ENCODE peak calls at places on chromosome 1, in eight cellular contexts. One of them, this sample, is unnamed.

GRCh38 chr1:52662645-52663313 is 29.8 kb downstream of the SHISAL2A start:
- DNase-seq in A673: peak; percentile 64
- DNase-seq in aorta: no peak
- DNase-seq in upper lobe of right lung: no peak
- DNase-seq in CD8-positive, alpha-beta T cell: no peak
- DNase-seq in mucosa of descending colon: no peak
- DNase-seq in GM23248: peak; percentile 50
- DNase-seq in iPS DF 6.9: peak; percentile 45
- DNase-seq in this sample: peak; percentile 87

GRCh38 chr1:173050865-173051264 is at the start of gene TNFSF18:
- DNase-seq in GM23248: no peak
- DNase-seq in aorta: no peak
- DNase-seq in A673: peak; percentile 77
- DNase-seq in iPS DF 6.9: no peak
- DNase-seq in CD8-positive, alpha-beta T cell: no peak
- DNase-seq in upper lobe of right lung: no peak
- DNase-seq in mucosa of descending colon: no peak
- DNase-seq in this sample: no peak

GRCh38 chr1:3943123-3943431 is 43.0 kb upstream of the C1orf174 start:
- DNase-seq in aorta: no peak
- DNase-seq in GM23248: no peak
- DNase-seq in CD8-positive, alpha-beta T cell: no peak
- DNase-seq in upper lobe of right lung: no peak
- DNase-seq in iPS DF 6.9: no peak
- DNase-seq in mucosa of descending colon: no peak
- DNase-seq in A673: no peak
- DNase-seq in this sample: no peak

GRCh38 chr1:211378844-211379243 is 52.2 kb downstream of the TRAF5 start:
- DNase-seq in A673: no peak
- DNase-seq in GM23248: peak; percentile 84
- DNase-seq in aorta: no peak
- DNase-seq in upper lobe of right lung: no peak
- DNase-seq in iPS DF 6.9: no peak
- DNase-seq in mucosa of descending colon: no peak
- DNase-seq in CD8-positive, alpha-beta T cell: no peak
- DNase-seq in this sample: no peak

GRCh38 chr1:39576016-39576657 is 453 bp downstream of the PABPC4 start:
- DNase-seq in CD8-positive, alpha-beta T cell: peak; percentile 11
- DNase-seq in GM23248: peak; percentile 68
- DNase-seq in mucosa of descending colon: peak; percentile 64
- DNase-seq in iPS DF 6.9: no peak
- DNase-seq in upper lobe of right lung: peak; percentile 73
- DNase-seq in aorta: peak; percentile 56
- DNase-seq in A673: peak; percentile 34
- DNase-seq in this sample: no peak

GRCh38 chr1:21322681-21323016 is 32.4 kb upstream of the ECE1 start:
- DNase-seq in GM23248: peak; percentile 50
- DNase-seq in A673: no peak
- DNase-seq in mucosa of descending colon: no peak
- DNase-seq in CD8-positive, alpha-beta T cell: no peak
- DNase-seq in aorta: no peak
- DNase-seq in upper lobe of right lung: no peak
- DNase-seq in iPS DF 6.9: no peak
- DNase-seq in this sample: no peak

GRCh38 chr1:209549384-209550001 is 34.0 kb upstream of the CAMK1G start:
- DNase-seq in iPS DF 6.9: no peak
- DNase-seq in upper lobe of right lung: no peak
- DNase-seq in mucosa of descending colon: no peak
- DNase-seq in aorta: no peak
- DNase-seq in A673: peak; percentile 37
- DNase-seq in CD8-positive, alpha-beta T cell: no peak
- DNase-seq in GM23248: no peak
- DNase-seq in this sample: peak; percentile 36

GRCh38 chr1:54413295-54413694 is 7.1 kb upstream of the SSBP3 start:
- DNase-seq in aorta: peak; percentile 73
- DNase-seq in mucosa of descending colon: no peak
- DNase-seq in CD8-positive, alpha-beta T cell: no peak
- DNase-seq in GM23248: peak; percentile 80
- DNase-seq in iPS DF 6.9: no peak
- DNase-seq in A673: no peak
- DNase-seq in upper lobe of right lung: no peak
- DNase-seq in this sample: no peak

GRCh38 chr1:16155537-16156410 is at the start of gene EPHA2:
- DNase-seq in mucosa of descending colon: peak; percentile 91
- DNase-seq in GM23248: peak; percentile 88
- DNase-seq in A673: peak; percentile 95
- DNase-seq in aorta: peak; percentile 94
- DNase-seq in upper lobe of right lung: peak; percentile 96
- DNase-seq in CD8-positive, alpha-beta T cell: no peak
- DNase-seq in iPS DF 6.9: peak; percentile 81
- DNase-seq in this sample: peak; percentile 97

GRCh38 chr1:206918076-206918475 is 3.7 kb downstream of the FCMR start:
- DNase-seq in aorta: no peak
- DNase-seq in upper lobe of right lung: no peak
- DNase-seq in A673: no peak
- DNase-seq in GM23248: no peak
- DNase-seq in iPS DF 6.9: no peak
- DNase-seq in mucosa of descending colon: no peak
- DNase-seq in CD8-positive, alpha-beta T cell: no peak
- DNase-seq in this sample: no peak

GRCh38 chr1:110214454-110215404 is 4.6 kb downstream of the KCNC4 start:
- DNase-seq in CD8-positive, alpha-beta T cell: no peak
- DNase-seq in mucosa of descending colon: no peak
- DNase-seq in iPS DF 6.9: no peak
- DNase-seq in upper lobe of right lung: no peak
- DNase-seq in aorta: no peak
- DNase-seq in GM23248: peak; percentile 65
- DNase-seq in A673: no peak
- DNase-seq in this sample: no peak

GRCh38 chr1:79128726-79129125 is 122.2 kb upstream of the ADGRL4 start:
- DNase-seq in A673: peak; percentile 36
- DNase-seq in mucosa of descending colon: no peak
- DNase-seq in GM23248: peak; percentile 71
- DNase-seq in iPS DF 6.9: no peak
- DNase-seq in CD8-positive, alpha-beta T cell: no peak
- DNase-seq in upper lobe of right lung: no peak
- DNase-seq in aorta: no peak
- DNase-seq in this sample: no peak

GRCh38 chr1:2546515-2547209 is 9.5 kb upstream of the TNFRSF14 start:
- DNase-seq in CD8-positive, alpha-beta T cell: peak; percentile 78
- DNase-seq in A673: peak; percentile 91
- DNase-seq in aorta: peak; percentile 93
- DNase-seq in GM23248: peak; percentile 74
- DNase-seq in upper lobe of right lung: peak; percentile 94
- DNase-seq in iPS DF 6.9: peak; percentile 88
- DNase-seq in mucosa of descending colon: peak; percentile 95
- DNase-seq in this sample: peak; percentile 92

GRCh38 chr1:24503003-24503751 is 541 bp downstream of the RCAN3 start:
- DNase-seq in GM23248: no peak
- DNase-seq in A673: peak; percentile 10
- DNase-seq in mucosa of descending colon: peak; percentile 70
- DNase-seq in upper lobe of right lung: no peak
- DNase-seq in iPS DF 6.9: no peak
- DNase-seq in aorta: no peak
- DNase-seq in CD8-positive, alpha-beta T cell: no peak
- DNase-seq in this sample: peak; percentile 31

GRCh38 chr1:31620631-31621497 is 3.4 kb downstream of the HCRTR1 start:
- DNase-seq in iPS DF 6.9: no peak
- DNase-seq in GM23248: no peak
- DNase-seq in aorta: no peak
- DNase-seq in upper lobe of right lung: no peak
- DNase-seq in CD8-positive, alpha-beta T cell: no peak
- DNase-seq in A673: no peak
- DNase-seq in mucosa of descending colon: no peak
- DNase-seq in this sample: no peak

GRCh38 chr1:40877681-40878080 is 15.5 kb upstream of the CITED4 start:
- DNase-seq in mucosa of descending colon: no peak
- DNase-seq in iPS DF 6.9: no peak
- DNase-seq in aorta: peak; percentile 91
- DNase-seq in CD8-positive, alpha-beta T cell: no peak
- DNase-seq in upper lobe of right lung: no peak
- DNase-seq in A673: peak; percentile 82
- DNase-seq in GM23248: peak; percentile 91
- DNase-seq in this sample: no peak

GRCh38 chr1:89989791-89990190 is 5.1 kb upstream of the ZNF326 start:
- DNase-seq in A673: no peak
- DNase-seq in mucosa of descending colon: no peak
- DNase-seq in GM23248: no peak
- DNase-seq in upper lobe of right lung: no peak
- DNase-seq in CD8-positive, alpha-beta T cell: no peak
- DNase-seq in aorta: no peak
- DNase-seq in iPS DF 6.9: no peak
- DNase-seq in this sample: no peak

GRCh38 chr1:12600880-12601633 is 17.0 kb downstream of the DHRS3 start:
- DNase-seq in A673: no peak
- DNase-seq in upper lobe of right lung: no peak
- DNase-seq in iPS DF 6.9: no peak
- DNase-seq in CD8-positive, alpha-beta T cell: no peak
- DNase-seq in mucosa of descending colon: no peak
- DNase-seq in GM23248: peak; percentile 36
- DNase-seq in aorta: no peak
- DNase-seq in this sample: peak; percentile 65
- H3K4me1 ChIP-seq in A673: no peaks in the 10 kb centered on the region
- H3K4me1 ChIP-seq in upper lobe of right lung: peaks cover 87% of the 10 kb centered on the region
- H3K4me1 ChIP-seq in iPS DF 6.9: peaks cover 11% of the 10 kb centered on the region
- H3K4me1 ChIP-seq in CD8-positive, alpha-beta T cell: peaks cover 39% of the 10 kb centered on the region
- H3K4me1 ChIP-seq in mucosa of descending colon: peaks cover 41% of the 10 kb centered on the region
- H3K4me1 ChIP-seq in GM23248: peaks cover 33% of the 10 kb centered on the region
- H3K4me1 ChIP-seq in aorta: no peaks in the 10 kb centered on the region
- H3K4me1 ChIP-seq in this sample: peaks cover 5% of the 10 kb centered on the region

GRCh38 chr1:66535853-66536252 is 1.9 kb downstream of the SGIP1 start:
- DNase-seq in upper lobe of right lung: no peak
- DNase-seq in GM23248: no peak
- DNase-seq in iPS DF 6.9: no peak
- DNase-seq in CD8-positive, alpha-beta T cell: no peak
- DNase-seq in aorta: no peak
- DNase-seq in A673: no peak
- DNase-seq in mucosa of descending colon: no peak
- DNase-seq in this sample: no peak

GRCh38 chr1:66537718-66538117 is 3.8 kb downstream of the SGIP1 start:
- DNase-seq in iPS DF 6.9: no peak
- DNase-seq in CD8-positive, alpha-beta T cell: no peak
- DNase-seq in A673: no peak
- DNase-seq in mucosa of descending colon: no peak
- DNase-seq in upper lobe of right lung: no peak
- DNase-seq in aorta: no peak
- DNase-seq in GM23248: no peak
- DNase-seq in this sample: no peak

GRCh38 chr1:66532798-66533783 is 862 bp upstream of the SGIP1 start:
- DNase-seq in aorta: peak; percentile 49
- DNase-seq in upper lobe of right lung: peak; percentile 60
- DNase-seq in iPS DF 6.9: no peak
- DNase-seq in A673: peak; percentile 48
- DNase-seq in GM23248: peak; percentile 77
- DNase-seq in mucosa of descending colon: peak; percentile 37
- DNase-seq in CD8-positive, alpha-beta T cell: no peak
- DNase-seq in this sample: no peak

GRCh38 chr1:66533804-66534745 is at the start of gene SGIP1:
- DNase-seq in iPS DF 6.9: no peak
- DNase-seq in GM23248: peak; percentile 83
- DNase-seq in mucosa of descending colon: peak; percentile 51
- DNase-seq in upper lobe of right lung: peak; percentile 61
- DNase-seq in A673: no peak
- DNase-seq in aorta: peak; percentile 81
- DNase-seq in CD8-positive, alpha-beta T cell: no peak
- DNase-seq in this sample: no peak

DNA sequence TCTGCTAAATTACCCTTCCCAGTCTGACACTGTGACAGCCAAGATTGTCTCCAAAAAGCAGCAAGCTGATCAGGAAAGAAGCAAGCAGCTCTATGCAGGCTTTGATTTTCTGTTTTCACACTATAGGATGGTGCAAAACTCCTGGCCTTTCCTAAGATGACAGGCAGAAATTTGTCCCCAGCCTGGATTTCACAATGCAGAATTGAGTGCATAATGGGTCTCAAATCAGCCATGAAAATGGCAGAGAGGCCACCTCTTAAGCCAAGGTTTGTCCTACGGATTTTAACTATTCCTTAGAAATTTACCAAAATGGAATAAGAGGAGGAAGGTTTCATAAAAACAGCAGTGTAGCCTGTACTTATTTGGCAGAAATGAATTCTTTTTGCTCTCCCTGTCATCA is 1.2 kb downstream of the SGIP1 start:
- DNase-seq in CD8-positive, alpha-beta T cell: no peak
- DNase-seq in mucosa of descending colon: no peak
- DNase-seq in upper lobe of right lung: no peak
- DNase-seq in iPS DF 6.9: no peak
- DNase-seq in aorta: no peak
- DNase-seq in A673: no peak
- DNase-seq in GM23248: no peak
- DNase-seq in this sample: no peak
- H3K4me3 ChIP-seq in CD8-positive, alpha-beta T cell: no peak overlapping the region
- H3K4me3 ChIP-seq in mucosa of descending colon: no peak overlapping the region
- H3K4me3 ChIP-seq in upper lobe of right lung: peak overlapping the region; percentile 46
- H3K4me3 ChIP-seq in iPS DF 6.9: no peak overlapping the region
- H3K4me3 ChIP-seq in aorta: peak overlapping the region; percentile 80
- H3K4me3 ChIP-seq in A673: no peak overlapping the region
- H3K4me3 ChIP-seq in GM23248: peak overlapping the region; percentile 74
- H3K4me3 ChIP-seq in this sample: no peak overlapping the region

GRCh38 chr1:246511203-246511602 is 4.1 kb upstream of the SMYD3 start:
- DNase-seq in aorta: no peak
- DNase-seq in CD8-positive, alpha-beta T cell: no peak
- DNase-seq in upper lobe of right lung: no peak
- DNase-seq in A673: no peak
- DNase-seq in GM23248: no peak
- DNase-seq in iPS DF 6.9: no peak
- DNase-seq in mucosa of descending colon: no peak
- DNase-seq in this sample: no peak

GRCh38 chr1:246513041-246513440 is 6.0 kb upstream of the SMYD3 start:
- DNase-seq in A673: no peak
- DNase-seq in CD8-positive, alpha-beta T cell: no peak
- DNase-seq in upper lobe of right lung: no peak
- DNase-seq in iPS DF 6.9: no peak
- DNase-seq in aorta: no peak
- DNase-seq in GM23248: no peak
- DNase-seq in mucosa of descending colon: no peak
- DNase-seq in this sample: no peak

GRCh38 chr1:246513619-246514343 is 6.7 kb upstream of the SMYD3 start:
- DNase-seq in mucosa of descending colon: no peak
- DNase-seq in iPS DF 6.9: no peak
- DNase-seq in aorta: no peak
- DNase-seq in A673: no peak
- DNase-seq in CD8-positive, alpha-beta T cell: no peak
- DNase-seq in GM23248: no peak
- DNase-seq in upper lobe of right lung: no peak
- DNase-seq in this sample: no peak

GRCh38 chr1:246512230-246512629 is 5.2 kb upstream of the SMYD3 start:
- DNase-seq in aorta: no peak
- DNase-seq in mucosa of descending colon: no peak
- DNase-seq in upper lobe of right lung: no peak
- DNase-seq in GM23248: no peak
- DNase-seq in iPS DF 6.9: no peak
- DNase-seq in A673: no peak
- DNase-seq in CD8-positive, alpha-beta T cell: no peak
- DNase-seq in this sample: no peak

GRCh38 chr1:246512635-246513034 is 5.6 kb upstream of the SMYD3 start:
- DNase-seq in A673: no peak
- DNase-seq in mucosa of descending colon: no peak
- DNase-seq in aorta: no peak
- DNase-seq in CD8-positive, alpha-beta T cell: no peak
- DNase-seq in GM23248: no peak
- DNase-seq in iPS DF 6.9: no peak
- DNase-seq in upper lobe of right lung: no peak
- DNase-seq in this sample: no peak
- H3K9me3 ChIP-seq in A673: peaks cover 26% of the 10 kb centered on the region
- H3K9me3 ChIP-seq in mucosa of descending colon: peaks cover 37% of the 10 kb centered on the region
- H3K9me3 ChIP-seq in aorta: peaks cover 5% of the 10 kb centered on the region
- H3K9me3 ChIP-seq in CD8-positive, alpha-beta T cell: peaks cover 6% of the 10 kb centered on the region
- H3K9me3 ChIP-seq in GM23248: peaks cover 5% of the 10 kb centered on the region
- H3K9me3 ChIP-seq in iPS DF 6.9: peaks cover 2% of the 10 kb centered on the region
- H3K9me3 ChIP-seq in upper lobe of right lung: peaks cover 12% of the 10 kb centered on the region
- H3K9me3 ChIP-seq in this sample: peaks cover 13% of the 10 kb centered on the region

GRCh38 chr1:198638441-198638840 is 399 bp upstream of the PTPRC start:
- DNase-seq in iPS DF 6.9: no peak
- DNase-seq in aorta: no peak
- DNase-seq in mucosa of descending colon: no peak
- DNase-seq in A673: no peak
- DNase-seq in upper lobe of right lung: no peak
- DNase-seq in CD8-positive, alpha-beta T cell: no peak
- DNase-seq in GM23248: no peak
- DNase-seq in this sample: peak; percentile 29
- H3K4me1 ChIP-seq in iPS DF 6.9: no peaks in the 10 kb centered on the region
- H3K4me1 ChIP-seq in aorta: no peaks in the 10 kb centered on the region
- H3K4me1 ChIP-seq in mucosa of descending colon: no peaks in the 10 kb centered on the region
- H3K4me1 ChIP-seq in A673: peaks cover 5% of the 10 kb centered on the region
- H3K4me1 ChIP-seq in upper lobe of right lung: no peaks in the 10 kb centered on the region
- H3K4me1 ChIP-seq in CD8-positive, alpha-beta T cell: peaks cover 51% of the 10 kb centered on the region
- H3K4me1 ChIP-seq in GM23248: peaks cover 8% of the 10 kb centered on the region
- H3K4me1 ChIP-seq in this sample: peaks cover 10% of the 10 kb centered on the region

This sample was measured in HAP-1.